ENCODE peak calls at places on chromosomes 2 and 18, in eight cellular contexts. N is A549; K is NT2/D1; Y is CD4-positive, alpha-beta memory T cell; F is CD8-positive, alpha-beta T cell; T is left ventricle myocardium inferior; R is fibroblast of the aortic adventitia; H is HFF-Myc. V is an unnamed sample.

GRCh38 chr2:236790991-236791390 is 221.4 kb downstream of the ACKR3 start:
- DNase-seq in N (no peak), K (no peak), Y (no peak), F (no peak), T (no peak), R (peak), H (no peak), V (no peak)

GRCh38 chr2:30509716-30510115 is 62.7 kb downstream of the LCLAT1 start:
- DNase-seq in N (no peak), K (no peak), Y (no peak), F (no peak), T (no peak), R (no peak), H (no peak), V (peak)

GRCh38 chr2:3319745-3320566 is 57.7 kb downstream of the EIPR1 start:
- DNase-seq in N (no peak), K (no peak), Y (no peak), F (no peak), T (no peak), R (no peak), H (no peak), V (no peak)

GRCh38 chr2:6773007-6773693 is 92.6 kb downstream of the CMPK2 start:
- DNase-seq in N (peak), K (peak), Y (peak), F (peak), T (peak), R (peak), H (no peak), V (peak)

GRCh38 chr2:160429248-160430000 is 64.2 kb downstream of the RBMS1 start:
- DNase-seq in N (peak), K (no peak), Y (peak), F (no peak), T (no peak), R (peak), H (peak), V (peak)

GRCh38 chr2:204550738-204551137 is 5.5 kb downstream of the PARD3B start:
- DNase-seq in N (no peak), K (peak), Y (no peak), F (no peak), T (no peak), R (peak), H (no peak), V (no peak)

GRCh38 chr2:183614797-183615429 is 490.7 kb downstream of the NUP35 start:
- DNase-seq in N (no peak), K (no peak), Y (no peak), F (no peak), T (peak), R (no peak), H (no peak), V (no peak)

GRCh38 chr18:55781481-55781957 is 193.5 kb upstream of the TCF4 start:
- DNase-seq in N (peak), K (peak), Y (no peak), F (no peak), T (peak), R (peak), H (peak), V (no peak)

GRCh38 chr2:12988279-12988678 is 271.5 kb downstream of the TRIB2 start:
- DNase-seq in N (no peak), K (no peak), Y (no peak), F (no peak), T (no peak), R (no peak), H (no peak), V (no peak)

GRCh38 chr2:136985044-136985443 is 219.7 kb downstream of the THSD7B start:
- DNase-seq in N (no peak), K (no peak), Y (no peak), F (no peak), T (no peak), R (peak), H (no peak), V (no peak)

GRCh38 chr2:64406407-64406774 is 47.6 kb upstream of the LGALSL start:
- DNase-seq in N (peak), K (no peak), Y (no peak), F (no peak), T (peak), R (no peak), H (no peak), V (no peak)

GRCh38 chr2:232523682-232524597 is 2.0 kb upstream of the CHRND start:
- DNase-seq in N (peak), K (peak), Y (no peak), F (no peak), T (no peak), R (peak), H (no peak), V (no peak)
- H3K4me3 ChIP-seq in N (peak), K (peak), Y (no peak), F (no peak), T (peak), R (peak), H (peak), V (no peak)

GRCh38 chr2:238851026-238851425 is 3.1 kb downstream of the TWIST2 start:
- DNase-seq in N (no peak), K (no peak), Y (no peak), F (no peak), T (no peak), R (no peak), H (no peak), V (no peak)

GRCh38 chr2:238851751-238852150 is 3.9 kb downstream of the TWIST2 start:
- DNase-seq in N (no peak), K (no peak), Y (no peak), F (no peak), T (no peak), R (peak), H (no peak), V (no peak)

GRCh38 chr2:238853724-238854123 is 5.8 kb downstream of the TWIST2 start:
- DNase-seq in N (no peak), K (no peak), Y (no peak), F (no peak), T (no peak), R (peak), H (no peak), V (no peak)

GRCh38 chr2:238853218-238853617 is 5.3 kb downstream of the TWIST2 start:
- DNase-seq in N (no peak), K (no peak), Y (no peak), F (no peak), T (no peak), R (no peak), H (no peak), V (no peak)

DNA sequence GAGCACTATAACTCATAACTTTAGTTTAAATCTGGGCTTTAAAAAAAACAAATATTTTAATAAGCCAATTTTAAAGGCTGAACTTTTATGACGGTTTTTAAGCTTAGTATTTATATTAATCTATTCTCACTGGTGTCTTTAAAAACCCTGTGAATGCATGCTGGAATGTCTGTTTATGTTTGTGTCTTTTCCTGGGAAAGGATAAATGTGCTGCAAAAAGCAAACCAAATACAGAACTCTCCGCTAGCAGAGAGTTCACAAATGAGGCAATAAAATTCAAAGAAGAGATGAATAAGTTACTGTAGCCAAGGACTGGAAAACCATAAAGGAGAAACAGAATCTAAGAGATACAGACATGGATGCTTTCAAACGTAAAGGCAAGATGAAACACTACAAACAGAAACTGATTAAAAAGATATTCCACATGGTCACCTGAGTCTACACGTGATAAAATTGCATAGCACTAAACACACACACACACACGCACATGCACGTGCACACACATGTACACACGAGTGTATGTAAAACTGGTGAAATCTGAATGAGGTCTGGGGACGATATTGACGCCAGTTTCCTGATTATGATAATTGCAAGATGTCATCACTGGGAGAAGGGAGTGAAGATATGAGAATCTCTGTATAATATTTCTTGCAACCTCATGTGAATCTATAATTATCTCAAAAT is 4.4 kb downstream of the TWIST2 start:
- DNase-seq in N (no peak), K (no peak), Y (no peak), F (no peak), T (no peak), R (peak), H (no peak), V (no peak)
- H3K4me3 ChIP-seq in N (no peak), K (no peak), Y (no peak), F (no peak), T (no peak), R (peak), H (peak), V (no peak)

GRCh38 chr18:31684279-31685096 is at the start of gene B4GALT6:
- DNase-seq in N (peak), K (peak), Y (no peak), F (no peak), T (no peak), R (no peak), H (no peak), V (no peak)

GRCh38 chr18:31680836-31681568 is 3.4 kb downstream of the B4GALT6 start:
- DNase-seq in N (peak), K (no peak), Y (no peak), F (no peak), T (no peak), R (peak), H (no peak), V (no peak)

GRCh38 chr18:31683968-31684278 is 458 bp downstream of the B4GALT6 start:
- DNase-seq in N (no peak), K (no peak), Y (no peak), F (no peak), T (no peak), R (no peak), H (no peak), V (no peak)

GRCh38 chr18:31685097-31686082 is 1.0 kb upstream of the B4GALT6 start:
- DNase-seq in N (peak), K (peak), Y (peak), F (no peak), T (peak), R (peak), H (no peak), V (peak)

GRCh38 chr18:31683106-31683505 is 1.3 kb downstream of the B4GALT6 start:
- DNase-seq in N (no peak), K (no peak), Y (no peak), F (no peak), T (no peak), R (no peak), H (no peak), V (no peak)
- H3K4me3 ChIP-seq in N (peak), K (peak), Y (no peak), F (no peak), T (peak), R (no peak), H (no peak), V (no peak)

GRCh38 chr18:9535430-9535972 is 60.2 kb downstream of the RALBP1 start:
- DNase-seq in N (peak), K (no peak), Y (no peak), F (no peak), T (no peak), R (peak), H (peak), V (no peak)
- H3K4me3 ChIP-seq in N (no peak), K (no peak), Y (no peak), F (no peak), T (no peak), R (peak), H (peak), V (no peak)

GRCh38 chr2:74576830-74577229 is 22.3 kb downstream of the DOK1 start:
- DNase-seq in N (no peak), K (no peak), Y (no peak), F (no peak), T (no peak), R (peak), H (no peak), V (no peak)
- H3K4me3 ChIP-seq in N (no peak), K (no peak), Y (no peak), F (no peak), T (no peak), R (no peak), H (no peak), V (no peak)

GRCh38 chr18:9811978-9812377 is 73.8 kb upstream of the TXNDC2 start:
- DNase-seq in N (no peak), K (no peak), Y (no peak), F (no peak), T (no peak), R (no peak), H (no peak), V (no peak)
- H3K4me3 ChIP-seq in N (no peak), K (no peak), Y (no peak), F (no peak), T (no peak), R (no peak), H (no peak), V (no peak)

GRCh38 chr2:173354601-173355131 is at the start of gene CDCA7:
- DNase-seq in N (peak), K (peak), Y (peak), F (no peak), T (peak), R (peak), H (peak), V (peak)
- H3K4me3 ChIP-seq in N (peak), K (peak), Y (peak), F (peak), T (peak), R (peak), H (peak), V (peak)

DNA sequence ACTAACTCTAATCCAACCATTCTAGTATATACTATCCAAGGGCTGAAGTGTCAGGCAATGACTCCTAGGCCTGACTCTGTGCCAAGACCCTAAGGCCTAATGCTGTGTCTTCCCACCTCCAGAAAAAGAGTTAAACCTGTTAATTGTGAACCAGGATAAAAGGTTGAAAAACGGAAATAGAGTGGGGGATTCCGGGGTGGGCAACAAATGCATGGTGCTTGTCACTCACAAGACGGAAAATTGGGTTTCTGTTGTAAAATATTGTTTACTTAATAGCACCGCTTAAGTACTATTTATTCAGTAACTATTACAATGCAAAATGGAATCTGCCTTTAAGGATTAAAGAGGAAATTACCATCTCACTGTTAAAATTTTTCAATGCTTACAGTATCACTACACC is 3.2 kb downstream of the STK17B start:
- DNase-seq in N (peak), K (no peak), Y (no peak), F (no peak), T (no peak), R (peak), H (no peak), V (peak)
- H3K4me3 ChIP-seq in N (peak), K (no peak), Y (peak), F (peak), T (peak), R (peak), H (peak), V (peak)

DNA sequence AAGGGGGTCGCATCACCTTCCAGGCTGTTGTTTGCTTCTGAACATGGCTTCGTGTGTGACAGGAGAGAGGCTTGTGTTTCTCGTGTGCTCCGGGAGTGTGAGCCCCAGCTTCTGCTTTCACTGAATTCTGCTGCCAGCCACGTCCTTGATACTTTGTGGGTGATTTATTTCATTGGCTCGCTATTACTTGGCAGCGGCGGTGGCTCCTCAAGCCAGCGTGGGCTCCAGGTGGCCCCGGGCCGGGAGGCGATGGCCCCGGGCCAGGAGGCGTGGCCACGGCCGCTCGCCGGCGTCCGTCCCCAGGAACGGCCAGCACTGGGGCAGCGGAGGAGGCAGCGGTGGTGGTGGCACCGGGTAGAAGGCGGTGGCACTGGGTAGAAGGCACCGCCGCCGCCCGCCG is 63.1 kb downstream of the NAPG start:
- DNase-seq in N (no peak), K (no peak), Y (no peak), F (no peak), T (no peak), R (no peak), H (no peak), V (no peak)
- H3K4me3 ChIP-seq in N (no peak), K (no peak), Y (no peak), F (no peak), T (no peak), R (no peak), H (no peak), V (no peak)

V was measured in SJCRH30.